ENCODE peak calls at places on chromosomes 16 and 17, in four cellular contexts. W, Q, Y and O are unnamed samples.

GRCh38 chr17:37791434-37791833 is 46.6 kb upstream of the HNF1B start:
- DNase-seq in W (no peak), Q (peak), Y (peak), O (peak)

GRCh38 chr17:17408236-17408794 is 68.5 kb upstream of the MED9 start:
- DNase-seq in W (no peak), Q (no peak), Y (peak), O (no peak)

GRCh38 chr16:838741-839140 is 38.2 kb upstream of the GNG13 start:
- DNase-seq in W (no peak), Q (no peak), Y (no peak), O (no peak)

GRCh38 chr16:12406840-12407690 is 396.6 kb downstream of the CPPED1 start:
- DNase-seq in W (no peak), Q (no peak), Y (peak), O (no peak)

GRCh38 chr16:1141201-1141600 is 11.7 kb upstream of the CACNA1H start:
- DNase-seq in W (no peak), Q (no peak), Y (no peak), O (no peak)

GRCh38 chr16:14011006-14011405 is 60.1 kb upstream of the MRTFB start:
- DNase-seq in W (no peak), Q (no peak), Y (no peak), O (no peak)

GRCh38 chr17:36879027-36879426 is 58.2 kb upstream of the LHX1 start:
- DNase-seq in W (no peak), Q (peak), Y (no peak), O (no peak)

GRCh38 chr17:37392024-37392590 is 14.5 kb downstream of the ACACA start:
- DNase-seq in W (no peak), Q (no peak), Y (no peak), O (no peak)

GRCh38 chr16:72990003-72990521 is 57.9 kb downstream of the ZFHX3 start:
- DNase-seq in W (no peak), Q (no peak), Y (no peak), O (no peak)

GRCh38 chr17:67388986-67389385 is 11.9 kb downstream of the PITPNC1 start:
- DNase-seq in W (no peak), Q (no peak), Y (no peak), O (no peak)

GRCh38 chr16:49921791-49922456 is 66.0 kb upstream of the ZNF423 start:
- DNase-seq in W (no peak), Q (peak), Y (peak), O (peak)

GRCh38 chr16:82653550-82654511 is 27.1 kb downstream of the CDH13 start:
- DNase-seq in W (peak), Q (no peak), Y (peak), O (no peak)

GRCh38 chr17:63544467-63545301 is 5.6 kb upstream of the DCAF7 start:
- DNase-seq in W (no peak), Q (no peak), Y (no peak), O (no peak)

GRCh38 chr16:87389245-87389644 is 2.9 kb upstream of the MAP1LC3B start:
- DNase-seq in W (no peak), Q (no peak), Y (peak), O (no peak)

GRCh38 chr16:82882982-82883863 is 256.5 kb downstream of the CDH13 start:
- DNase-seq in W (no peak), Q (no peak), Y (no peak), O (no peak)

GRCh38 chr17:40121191-40121885 is 433 bp upstream of the MSL1 start:
- DNase-seq in W (no peak), Q (peak), Y (no peak), O (no peak)

GRCh38 chr16:7921360-7921759 is 588.7 kb downstream of the RBFOX1 start:
- DNase-seq in W (no peak), Q (no peak), Y (no peak), O (no peak)

GRCh38 chr17:30559656-30560055 is 82.4 kb downstream of the GOSR1 start:
- DNase-seq in W (no peak), Q (no peak), Y (no peak), O (no peak)

GRCh38 chr16:56262148-56262878 is 71.0 kb downstream of the GNAO1 start:
- DNase-seq in W (no peak), Q (peak), Y (no peak), O (no peak)

GRCh38 chr17:69326302-69327059 is 452 bp downstream of the ABCA5 start:
- DNase-seq in W (no peak), Q (no peak), Y (peak), O (no peak)
- TF ChIP-seq TCF7 in W (no peak), Q (no peak), Y (no peak), O (no peak)

DNA sequence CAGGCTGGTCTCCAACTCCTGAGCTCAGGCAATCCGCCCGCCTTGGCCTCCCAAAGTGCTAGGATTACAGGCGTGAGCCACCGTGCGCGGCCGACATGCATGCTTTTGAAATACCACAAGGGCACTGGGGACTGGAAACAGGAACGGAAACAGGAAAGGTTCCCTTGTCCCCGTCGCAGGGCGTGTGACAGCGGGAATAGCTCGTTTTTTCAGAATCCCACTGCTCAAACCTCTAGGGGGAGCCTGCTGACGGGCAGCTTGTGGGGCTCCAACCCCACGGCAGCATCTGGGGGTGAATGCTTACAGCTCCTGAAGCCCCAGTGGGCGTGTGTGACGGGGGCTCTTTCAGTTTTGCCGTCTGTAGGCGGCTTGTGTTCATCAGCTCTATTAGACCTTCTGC is 18.8 kb upstream of the ASGR2 start:
- DNase-seq in W (peak), Q (peak), Y (peak), O (peak)
- TF ChIP-seq ETV6 in W (no peak), Q (no peak), Y (no peak), O (no peak)

DNA sequence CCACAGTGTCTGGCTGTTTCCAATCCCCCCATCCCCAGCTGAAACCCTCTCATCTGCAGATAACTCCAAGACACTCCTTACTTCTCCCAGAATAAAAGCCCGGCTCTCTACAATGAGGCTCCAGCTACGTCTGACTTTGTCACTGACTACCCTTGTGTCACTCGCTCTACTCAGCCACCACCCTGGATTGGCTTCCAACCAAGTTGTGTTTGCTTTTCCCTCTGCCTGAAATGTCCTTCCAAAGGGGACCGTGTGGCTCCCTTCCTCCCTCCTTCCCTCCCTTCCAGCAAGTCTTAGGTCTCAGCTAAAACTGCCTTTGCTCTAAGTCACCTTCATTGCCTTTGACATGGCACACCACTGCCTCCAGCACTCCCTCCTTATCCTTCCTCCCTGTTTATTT is 42.8 kb downstream of the CDH1 start:
- DNase-seq in W (no peak), Q (no peak), Y (peak), O (no peak)
- TF ChIP-seq TCF7 in W (no peak), Q (no peak), Y (no peak), O (no peak)

GRCh38 chr17:11643851-11644250 is 45.6 kb downstream of the DNAH9 start:
- DNase-seq in W (no peak), Q (no peak), Y (no peak), O (no peak)
- TF ChIP-seq ETV6 in W (no peak), Q (no peak), Y (no peak), O (no peak)

GRCh38 chr17:71063127-71063526 is 893.8 kb downstream of the KCNJ2 start:
- DNase-seq in W (no peak), Q (no peak), Y (no peak), O (no peak)

GRCh38 chr17:71057938-71058337 is 888.6 kb downstream of the KCNJ2 start:
- DNase-seq in W (no peak), Q (no peak), Y (no peak), O (no peak)

GRCh38 chr17:71052971-71053370 is 883.6 kb downstream of the KCNJ2 start:
- DNase-seq in W (no peak), Q (no peak), Y (no peak), O (no peak)

GRCh38 chr17:71055128-71055527 is 885.8 kb downstream of the KCNJ2 start:
- DNase-seq in W (no peak), Q (no peak), Y (no peak), O (no peak)

GRCh38 chr17:71057448-71057847 is 888.1 kb downstream of the KCNJ2 start:
- DNase-seq in W (no peak), Q (no peak), Y (no peak), O (no peak)
- TF ChIP-seq TCF7 in W (no peak), Q (no peak), Y (no peak), O (no peak)